ENCODE peak calls at places on chromosomes 2 and 18, in nine cellular contexts. G is adipocyte; Z is tibial artery; X is nucleus accumbens; U is hepatic stellate cell; N is NCI-H510A treated with DMSO at 0.1 percent for 48 hours; V is GM04504; O is stimulated activated CD8-positive, alpha-beta memory T cell treated with anti-CD3 and anti-CD28 coated beads, Interleukin-4, amount 100 ng/mL, for 4 hours; R is Calu3. Q is an unnamed sample.
A peak's percentile ranks its signal among the peaks of the same experiment; 100 is the strongest.

GRCh38 chr2:9802576-9802993 is 40.7 kb upstream of the TAF1B start:
- DNase-seq in V (no peak), O (no peak), Z (no peak), U (no peak), N (no peak), R (no peak), G (no peak), X (no peak), Q (no peak)

GRCh38 chr2:31434911-31435310 is 20.4 kb upstream of the XDH start:
- DNase-seq in Z (no peak), V (no peak), G (no peak), U (no peak), R (peak; percentile 48), X (no peak), O (no peak), N (no peak), Q (no peak)

GRCh38 chr2:164203131-164203530 is 418.2 kb downstream of the GRB14 start:
- DNase-seq in Z (no peak), R (no peak), V (no peak), G (peak; percentile 62), O (no peak), N (no peak), X (no peak), U (no peak), Q (no peak)

GRCh38 chr18:79576686-79577351 is 102.8 kb upstream of the CTDP1 start:
- DNase-seq in V (no peak), N (no peak), G (no peak), O (no peak), R (no peak), X (peak; percentile 37), U (no peak), Z (no peak), Q (peak; percentile 84)

GRCh38 chr2:226915846-226916360 is 80.0 kb downstream of the RHBDD1 start:
- DNase-seq in G (peak; percentile 44), N (no peak), O (no peak), V (peak; percentile 25), Z (no peak), U (no peak), X (no peak), R (no peak), Q (no peak)

GRCh38 chr2:201965550-201965949 is 68.1 kb upstream of the FZD7 start:
- DNase-seq in O (no peak), Z (no peak), U (no peak), N (no peak), V (no peak), R (no peak), G (no peak), X (no peak), Q (no peak)

GRCh38 chr2:240466579-240467148 is 31.2 kb downstream of the GPC1 start:
- DNase-seq in U (no peak), O (no peak), X (no peak), Z (no peak), G (no peak), N (no peak), R (no peak), V (no peak), Q (peak; percentile 9)

GRCh38 chr2:142180820-142181533 is 50.2 kb upstream of the LRP1B start:
- DNase-seq in V (no peak), O (no peak), G (no peak), X (no peak), Z (no peak), N (no peak), R (peak; percentile 56), U (no peak), Q (no peak)

GRCh38 chr18:8084160-8084559 is 517.0 kb downstream of the PTPRM start:
- DNase-seq in X (no peak), G (peak; percentile 26), O (no peak), V (peak; percentile 15), Z (no peak), N (peak; percentile 26), R (peak; percentile 22), U (peak; percentile 29), Q (peak; percentile 19)

GRCh38 chr2:171086352-171087290 is 74.1 kb downstream of the TLK1 start:
- DNase-seq in V (peak; percentile 17), R (peak; percentile 32), X (no peak), U (peak; percentile 24), Z (no peak), N (peak; percentile 54), G (peak; percentile 69), O (no peak), Q (no peak)

GRCh38 chr2:36805635-36806224 is 109.2 kb downstream of the VIT start:
- DNase-seq in V (no peak), N (no peak), U (no peak), X (no peak), Z (no peak), R (no peak), G (no peak), O (no peak), Q (no peak)

GRCh38 chr2:119212139-119212800 is 11.4 kb upstream of the STEAP3 start:
- DNase-seq in N (no peak), Z (no peak), V (no peak), O (no peak), X (no peak), R (no peak), U (no peak), G (no peak), Q (no peak)

GRCh38 chr2:217521820-217522219 is 481.0 kb downstream of the TNS1 start:
- DNase-seq in O (no peak), N (peak; percentile 23), R (no peak), G (peak; percentile 76), Z (no peak), X (no peak), V (no peak), U (no peak), Q (no peak)

GRCh38 chr2:232683368-232683767 is 13.8 kb upstream of the GIGYF2 start:
- DNase-seq in U (no peak), R (no peak), Z (no peak), V (no peak), O (no peak), X (no peak), G (no peak), N (no peak), Q (no peak)

GRCh38 chr18:42306208-42306980 is 351.4 kb downstream of the PIK3C3 start:
- DNase-seq in O (no peak), N (no peak), U (no peak), R (no peak), V (no peak), X (no peak), Z (no peak), G (no peak), Q (no peak)

GRCh38 chr2:8310557-8311455 is 371.1 kb upstream of the ID2 start:
- DNase-seq in R (no peak), N (no peak), G (no peak), Z (no peak), O (peak; percentile 35), X (no peak), V (no peak), U (no peak), Q (no peak)

GRCh38 chr2:230218411-230218810 is 1.4 kb downstream of the SP110 start:
- DNase-seq in V (no peak), U (no peak), N (no peak), X (no peak), R (no peak), Z (no peak), G (peak; percentile 17), O (no peak), Q (no peak)

GRCh38 chr18:61731169-61731568 is 161.6 kb downstream of the RNF152 start:
- DNase-seq in O (no peak), N (no peak), Z (no peak), G (no peak), X (no peak), U (no peak), R (no peak), V (no peak), Q (no peak)

GRCh38 chr2:223826995-223827394 is 10.4 kb downstream of the AP1S3 start:
- DNase-seq in R (no peak), G (no peak), N (no peak), Z (no peak), U (no peak), V (no peak), O (no peak), X (no peak), Q (no peak)

GRCh38 chr18:11671156-11671555 is 17.9 kb upstream of the GNAL start:
- DNase-seq in U (no peak), Z (no peak), N (no peak), O (no peak), X (no peak), G (no peak), V (no peak), R (no peak), Q (no peak)

GRCh38 chr2:175143191-175143590 is 24.8 kb downstream of the ATF2 start:
- DNase-seq in N (no peak), V (no peak), G (no peak), R (no peak), O (no peak), U (no peak), Z (no peak), X (no peak), Q (no peak)

GRCh38 chr18:57806891-57807280 is 3.8 kb upstream of the ATP8B1 start:
- DNase-seq in X (no peak), N (no peak), Z (peak; percentile 60), R (no peak), V (peak; percentile 75), G (peak; percentile 76), O (no peak), U (peak; percentile 72), Q (no peak)

GRCh38 chr18:50662177-50662576 is 102.3 kb downstream of the MAPK4 start:
- DNase-seq in U (no peak), R (no peak), O (no peak), V (no peak), Z (no peak), N (no peak), G (no peak), X (no peak), Q (no peak)

GRCh38 chr2:21165350-21165749 is 41.6 kb downstream of the TDRD15 start:
- DNase-seq in R (no peak), U (peak; percentile 5), G (peak; percentile 49), X (no peak), V (no peak), N (no peak), O (no peak), Z (no peak), Q (no peak)

GRCh38 chr2:133809485-133809884 is 241.2 kb upstream of the NCKAP5 start:
- DNase-seq in Z (no peak), V (no peak), G (no peak), X (no peak), U (no peak), O (no peak), R (no peak), N (no peak), Q (no peak)

GRCh38 chr2:109126501-109126860 is 2.5 kb upstream of the SH3RF3 start:
- DNase-seq in V (peak; percentile 70), X (no peak), G (peak; percentile 75), Z (no peak), N (no peak), O (no peak), U (peak; percentile 87), R (no peak), Q (no peak)

GRCh38 chr2:238434846-238435751 is 8.4 kb downstream of the ASB1 start:
- DNase-seq in Z (no peak), U (no peak), N (no peak), O (no peak), G (no peak), V (no peak), R (no peak), X (no peak), Q (no peak)

GRCh38 chr2:171523969-171524401 is 1.7 kb downstream of the CYBRD1 start:
- DNase-seq in X (no peak), Z (no peak), R (peak; percentile 13), O (no peak), G (peak; percentile 79), V (no peak), U (peak; percentile 17), N (no peak), Q (no peak)

GRCh38 chr2:143856973-143857372 is 662.9 kb downstream of the ZEB2 start:
- DNase-seq in G (no peak), R (no peak), U (peak; percentile 4), N (no peak), X (no peak), V (no peak), Z (no peak), O (no peak), Q (no peak)

GRCh38 chr2:69036926-69037325 is 23.9 kb downstream of the ANTXR1 start:
- DNase-seq in V (no peak), Z (no peak), G (no peak), R (no peak), U (no peak), N (no peak), O (no peak), X (no peak), Q (no peak)

GRCh38 chr2:223528036-223528435 is 74.1 kb downstream of the SCG2 start:
- DNase-seq in X (no peak), O (no peak), N (no peak), R (no peak), V (peak; percentile 42), U (no peak), Z (no peak), G (peak; percentile 39), Q (no peak)